ENCODE peak calls at places on chromosomes 12 and 14, in eight cellular contexts. A is NCI-H748 treated with DMSO at 0.1 percent for 48 hours, F is ovary, G is nephron progenitor cell, Q is heart left ventricle, B is breast epithelium, V is type B pancreatic cell, J is neural crest cell. C is an unnamed sample.

GRCh38 chr12:34390846-34391700 is 368.8 kb downstream of the ALG10 start:
- DNase-seq in F (peak; percentile 4), J (no peak), A (no peak), B (no peak), Q (no peak), G (no peak), V (no peak), C (no peak)

GRCh38 chr12:3022411-3022810 is 54.8 kb upstream of the TSPAN9 start:
- DNase-seq in A (no peak), V (no peak), G (no peak), B (no peak), F (no peak), Q (no peak), J (no peak), C (no peak)

GRCh38 chr14:88013750-88014349 is 8.9 kb downstream of the GPR65 start:
- DNase-seq in G (peak; percentile 62), Q (peak; percentile 69), B (peak; percentile 63), V (no peak), A (peak; percentile 88), F (peak; percentile 66), J (peak; percentile 63), C (peak; percentile 81)

GRCh38 chr12:132323171-132324010 is 6.0 kb downstream of the GALNT9 start:
- DNase-seq in B (no peak), J (no peak), Q (no peak), A (no peak), F (no peak), G (no peak), V (no peak), C (no peak)

GRCh38 chr14:68854421-68854820 is 61.6 kb upstream of the ZFP36L1 start:
- DNase-seq in J (no peak), B (no peak), G (no peak), V (no peak), A (no peak), Q (no peak), F (no peak), C (no peak)

GRCh38 chr12:52020539-52021336 is 14.0 kb downstream of the TAMALIN start:
- DNase-seq in V (no peak), B (no peak), F (no peak), G (peak; percentile 79), J (peak; percentile 73), A (no peak), Q (peak; percentile 47), C (peak; percentile 80)

GRCh38 chr12:131385313-131386166 is 325.4 kb upstream of the SFSWAP start:
- DNase-seq in V (no peak), J (no peak), F (no peak), A (no peak), Q (no peak), B (no peak), G (no peak), C (no peak)

GRCh38 chr12:132429122-132429931 is 60.6 kb upstream of the FBRSL1 start:
- DNase-seq in G (no peak), F (no peak), J (no peak), Q (no peak), V (no peak), B (no peak), A (peak; percentile 31), C (no peak)

GRCh38 chr12:20624718-20625117 is 70.4 kb upstream of the SLCO1C1 start:
- DNase-seq in F (peak; percentile 23), A (no peak), V (no peak), G (peak; percentile 19), Q (no peak), J (peak; percentile 16), B (no peak), C (peak; percentile 92)

GRCh38 chr12:50728417-50728816 is 35.5 kb upstream of the ATF1 start:
- DNase-seq in V (no peak), J (no peak), A (no peak), Q (no peak), F (no peak), B (no peak), G (no peak), C (no peak)

GRCh38 chr12:120936197-120936596 is 32.0 kb upstream of the SPPL3 start:
- DNase-seq in Q (peak; percentile 30), G (no peak), V (no peak), B (no peak), J (no peak), F (no peak), A (no peak), C (no peak)

GRCh38 chr12:54980341-54980740 is 4.2 kb downstream of the TESPA1 start:
- DNase-seq in V (no peak), A (no peak), J (no peak), Q (no peak), F (no peak), B (no peak), G (no peak), C (no peak)

GRCh38 chr12:71541583-71541982 is 102.0 kb downstream of the LGR5 start:
- DNase-seq in F (no peak), V (no peak), B (no peak), Q (no peak), G (no peak), A (no peak), J (no peak), C (no peak)

GRCh38 chr14:23183076-23183475 is 384 bp downstream of the SLC7A8 start:
- DNase-seq in G (no peak), F (no peak), V (no peak), J (no peak), Q (no peak), B (no peak), A (peak; percentile 19), C (no peak)

GRCh38 chr12:40152783-40153383 is 47.0 kb upstream of the SLC2A13 start:
- DNase-seq in Q (peak; percentile 30), A (peak; percentile 9), G (peak; percentile 60), B (no peak), J (peak; percentile 49), F (peak; percentile 37), V (no peak), C (peak; percentile 75)

GRCh38 chr12:132356686-132357622 is 27.6 kb upstream of the GALNT9 start:
- DNase-seq in A (no peak), B (peak; percentile 27), Q (no peak), V (no peak), J (no peak), G (no peak), F (no peak), C (peak; percentile 35)

GRCh38 chr12:4526923-4527546 is 11.7 kb upstream of the RAD51AP1 start:
- DNase-seq in A (peak; percentile 1), F (no peak), B (no peak), G (no peak), Q (no peak), V (no peak), J (no peak), C (peak; percentile 52)

GRCh38 chr12:120290541-120291312 is 976 bp downstream of the RNU4-2 start:
- DNase-seq in B (peak; percentile 49), F (peak; percentile 41), G (peak; percentile 41), Q (no peak), A (peak; percentile 36), V (no peak), J (peak; percentile 29), C (no peak)

GRCh38 chr14:70000601-70001000 is 121.4 kb downstream of the SMOC1 start:
- DNase-seq in J (no peak), G (no peak), Q (no peak), V (no peak), F (no peak), B (no peak), A (no peak), C (no peak)

GRCh38 chr12:76025601-76026575 is 5.7 kb downstream of the PHLDA1 start:
- DNase-seq in Q (no peak), B (no peak), G (no peak), J (no peak), V (no peak), F (no peak), A (no peak), C (peak; percentile 49)

GRCh38 chr12:124637586-124637985 is 70.2 kb upstream of the NCOR2 start:
- DNase-seq in A (no peak), Q (no peak), V (no peak), G (no peak), J (no peak), B (peak; percentile 71), F (no peak), C (no peak)

GRCh38 chr14:50941151-50941550 is 3.1 kb downstream of the PYGL start:
- DNase-seq in B (peak; percentile 64), Q (no peak), F (no peak), G (no peak), V (no peak), J (no peak), A (no peak), C (peak; percentile 96)

GRCh38 chr12:1839956-1840550 is 19.7 kb downstream of the LRTM2 start:
- DNase-seq in A (no peak), V (no peak), Q (no peak), G (no peak), J (no peak), B (no peak), F (no peak), C (no peak)

GRCh38 chr12:67911293-67911637 is 78.0 kb upstream of the IFNG-AS1 start:
- DNase-seq in G (no peak), A (no peak), V (no peak), B (no peak), Q (peak; percentile 71), F (no peak), J (no peak), C (no peak)

GRCh38 chr14:38291681-38292459 is 36.0 kb upstream of the CLEC14A start:
- DNase-seq in F (no peak), B (no peak), A (no peak), V (no peak), Q (no peak), G (no peak), J (no peak), C (no peak)

GRCh38 chr12:81416571-81416970 is 338.7 kb downstream of the ACSS3 start:
- DNase-seq in G (no peak), B (no peak), A (peak; percentile 74), J (no peak), F (no peak), Q (no peak), V (no peak), C (no peak)

GRCh38 chr14:100150932-100151587 is 8.4 kb downstream of the DEGS2 start:
- DNase-seq in Q (no peak), J (no peak), A (no peak), V (no peak), G (no peak), F (no peak), B (no peak), C (no peak)

GRCh38 chr12:68572650-68573049 is 38.0 kb upstream of the RAP1B start:
- DNase-seq in B (no peak), A (no peak), Q (no peak), G (no peak), J (no peak), V (no peak), F (no peak), C (no peak)

GRCh38 chr14:59274991-59275391 is 86.5 kb downstream of the DAAM1 start:
- DNase-seq in G (peak; percentile 45), B (no peak), V (no peak), J (no peak), A (no peak), F (no peak), Q (peak; percentile 32), C (peak; percentile 48)

GRCh38 chr14:28119849-28120248 is 646.7 kb upstream of the FOXG1 start:
- DNase-seq in J (no peak), Q (no peak), B (no peak), G (no peak), A (no peak), V (no peak), F (no peak), C (no peak)

GRCh38 chr14:60922050-60922449 is 58.8 kb downstream of the TRMT5 start:
- DNase-seq in G (no peak), A (no peak), Q (no peak), B (no peak), V (no peak), J (no peak), F (no peak), C (no peak)

GRCh38 chr12:12735301-12735700 is 18.1 kb downstream of the CDKN1B start:
- DNase-seq in G (no peak), Q (no peak), J (no peak), V (no peak), F (no peak), A (no peak), B (no peak), C (no peak)

GRCh38 chr14:81594012-81594411 is 60.4 kb upstream of the SEL1L start:
- DNase-seq in F (no peak), V (no peak), G (no peak), A (no peak), Q (peak; percentile 26), J (peak; percentile 12), B (no peak), C (peak; percentile 7)

GRCh38 chr12:32072102-32072501 is 34.5 kb upstream of the BICD1 start:
- DNase-seq in G (no peak), V (no peak), F (no peak), B (no peak), A (no peak), Q (no peak), J (no peak), C (no peak)

C was measured in SK-MEL-5.